ENCODE peak calls at places on chromosomes 2 and 18, in six cellular contexts. S is tibial nerve, F is bronchial epithelial cell, R is AG04449, N is choroid plexus epithelial cell, D is WERI-Rb-1. U is an unnamed sample.

GRCh38 chr2:239213420-239214101 is 187.3 kb downstream of the HDAC4 start:
- DNase-seq in R (no peak), N (no peak), F (no peak), D (no peak), S (no peak), U (no peak)

GRCh38 chr2:72973566-72974435 is 56.5 kb downstream of the EMX1 start:
- DNase-seq in N (peak; percentile 73), D (peak; percentile 82), S (no peak), F (peak; percentile 47), R (no peak), U (no peak)

GRCh38 chr2:236512902-236513433 is 56.7 kb upstream of the ACKR3 start:
- DNase-seq in D (peak; percentile 71), S (peak; percentile 47), R (no peak), N (peak; percentile 69), F (peak; percentile 53), U (no peak)

GRCh38 chr2:134917958-134918517 is 584 bp upstream of the CCNT2 start:
- DNase-seq in N (no peak), D (no peak), R (peak; percentile 56), F (peak; percentile 77), S (peak; percentile 77), U (peak; percentile 66)

GRCh38 chr18:3520230-3521085 is 70.5 kb downstream of the TGIF1 start:
- DNase-seq in D (no peak), F (no peak), N (no peak), S (no peak), R (no peak), U (no peak)

GRCh38 chr2:241843321-241844065 is 15.2 kb downstream of the PDCD1 start:
- DNase-seq in S (no peak), N (no peak), R (no peak), F (no peak), D (no peak), U (no peak)

GRCh38 chr18:79942211-79942610 is 9.2 kb downstream of the SLC66A2 start:
- DNase-seq in N (no peak), F (no peak), R (no peak), D (peak; percentile 2), S (no peak), U (peak; percentile 3)

GRCh38 chr2:241565413-241565812 is 6.9 kb downstream of the BOK start:
- DNase-seq in D (no peak), R (no peak), F (no peak), N (no peak), S (no peak), U (no peak)

GRCh38 chr2:28352104-28352503 is 40.6 kb upstream of the FOSL2 start:
- DNase-seq in F (no peak), R (no peak), D (no peak), S (no peak), N (no peak), U (no peak)

GRCh38 chr2:176390276-176390675 is 121.0 kb downstream of the MTX2 start:
- DNase-seq in N (peak; percentile 11), F (no peak), S (no peak), R (no peak), D (no peak), U (no peak)

GRCh38 chr2:98921062-98921461 is 15.0 kb downstream of the CRACDL start:
- DNase-seq in F (peak; percentile 87), N (no peak), S (no peak), D (no peak), R (no peak), U (no peak)

GRCh38 chr18:3051718-3052410 is 38.9 kb upstream of the LPIN2 start:
- DNase-seq in D (peak; percentile 31), F (peak; percentile 70), R (no peak), S (no peak), N (no peak), U (no peak)

GRCh38 chr2:47559079-47559684 is 156.2 kb downstream of the MSH2 start:
- DNase-seq in R (no peak), F (peak; percentile 46), S (no peak), N (peak; percentile 26), D (peak; percentile 72), U (no peak)

GRCh38 chr2:191176801-191177438 is 26.1 kb upstream of the STAT4 start:
- DNase-seq in S (no peak), D (no peak), N (no peak), F (no peak), R (no peak), U (no peak)

GRCh38 chr2:191176305-191176704 is 25.5 kb upstream of the STAT4 start:
- DNase-seq in N (no peak), D (no peak), F (no peak), R (no peak), S (no peak), U (no peak)

GRCh38 chr2:191178066-191178701 is 27.4 kb upstream of the STAT4 start:
- DNase-seq in D (no peak), F (no peak), N (no peak), S (no peak), R (no peak), U (no peak)

GRCh38 chr2:191180712-191181111 is 29.9 kb upstream of the STAT4 start:
- DNase-seq in N (no peak), D (no peak), S (no peak), F (peak; percentile 81), R (no peak), U (no peak)

DNA sequence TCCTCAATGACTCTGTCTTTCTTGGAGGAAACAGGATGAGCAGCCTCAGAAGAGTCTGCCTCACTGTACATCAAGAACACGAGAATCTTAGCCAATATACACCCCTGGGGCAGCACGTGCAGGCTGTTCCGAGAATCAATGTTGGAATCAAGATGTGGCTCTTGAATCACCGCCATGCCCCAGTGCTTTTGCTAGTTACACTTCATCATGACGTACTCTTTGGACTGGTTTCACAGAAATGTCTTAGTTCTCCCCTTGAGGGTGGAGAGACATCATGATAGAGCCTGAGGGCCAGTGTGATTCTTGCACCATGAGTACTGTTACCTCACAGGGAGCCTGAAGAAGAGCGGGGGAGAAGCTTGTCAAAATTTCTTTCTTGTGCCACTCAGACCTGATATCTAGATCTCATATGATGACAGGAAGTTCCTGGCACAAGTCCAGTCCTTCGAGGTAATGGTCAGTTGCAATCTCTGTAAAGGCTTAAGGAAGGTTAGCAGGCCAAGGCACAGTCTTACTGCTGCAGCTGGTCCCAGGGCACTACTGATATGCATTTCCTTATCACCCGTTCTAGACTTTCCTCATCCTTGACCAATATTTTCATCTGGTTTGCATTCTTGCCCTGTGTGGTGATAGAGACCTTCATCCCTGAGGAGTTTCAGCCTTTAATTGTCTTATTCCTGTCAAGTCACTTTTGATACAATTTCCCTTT is 28.2 kb upstream of the STAT4 start:
- DNase-seq in R (no peak), F (peak; percentile 47), S (peak; percentile 67), N (peak; percentile 24), D (no peak), U (no peak)
- TF ChIP-seq CTCF in R (no peak), F (no peak), S (no peak), N (no peak), D (no peak), U (no peak)

DNA sequence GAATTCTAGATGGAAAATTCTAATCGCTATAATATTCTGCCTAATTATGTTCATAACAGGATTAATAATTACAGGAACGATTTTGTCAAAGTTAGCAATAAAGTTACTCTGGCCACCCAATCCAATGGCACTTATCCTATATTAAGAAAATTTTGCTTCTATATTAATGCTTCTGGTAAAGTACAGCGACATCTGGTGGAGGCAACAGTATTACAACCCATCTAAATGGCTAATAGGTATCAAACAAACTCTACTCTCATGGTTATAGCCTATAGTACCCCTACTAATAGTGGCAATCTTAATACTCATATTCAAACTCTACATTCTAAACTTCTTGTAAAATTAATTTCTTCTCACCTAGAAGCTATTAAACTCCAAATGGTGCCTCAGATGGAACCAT is 1084.7 kb upstream of the LRRTM1 start:
- DNase-seq in F (peak; percentile 13), S (no peak), N (peak; percentile 0), R (no peak), D (no peak), U (no peak)
- TF ChIP-seq CTCF in F (no peak), S (no peak), N (no peak), R (no peak), D (peak; percentile 15), U (no peak)

GRCh38 chr2:33366473-33366872 is 110.0 kb upstream of the RASGRP3 start:
- DNase-seq in S (no peak), F (no peak), N (peak; percentile 21), D (no peak), R (no peak), U (no peak)
- TF ChIP-seq CTCF in S (no peak), F (no peak), N (no peak), D (no peak), R (no peak), U (no peak)

GRCh38 chr2:200577000-200577399 is 8.8 kb upstream of the AOX1 start:
- DNase-seq in F (no peak), S (no peak), D (no peak), N (no peak), R (no peak), U (no peak)
- TF ChIP-seq CTCF in F (no peak), S (no peak), D (no peak), N (peak; percentile 33), R (no peak), U (no peak)

GRCh38 chr2:169693344-169693743 is 861 bp downstream of the CFAP210 start:
- DNase-seq in R (no peak), F (no peak), S (no peak), D (no peak), N (no peak), U (no peak)
- TF ChIP-seq CTCF in R (peak; percentile 8), F (no peak), S (no peak), D (no peak), N (peak; percentile 17), U (no peak)

GRCh38 chr2:151410485-151410833 is 757 bp downstream of the RIF1 start:
- DNase-seq in D (peak; percentile 44), F (peak; percentile 24), R (no peak), S (no peak), N (peak; percentile 21), U (no peak)
- TF ChIP-seq CTCF in D (no peak), F (no peak), R (no peak), S (no peak), N (no peak), U (no peak)

U was measured in omental fat pad.